ENCODE peak calls at places on chromosomes 4 and X, in five cellular contexts. V, J, P, Z and H are unnamed samples. For H3K27me3, the result is how much of the 10 kb centered on the place peaks cover.

GRCh38 chrX:989959-990510 is 222.4 kb downstream of the CRLF2 start:
- DNase-seq in V (peak), J (peak), P (peak), Z (peak), H (peak)

GRCh38 chr4:116118216-116118615 is 967.2 kb downstream of the TRAM1L1 start:
- DNase-seq in V (no peak), J (no peak), P (no peak), Z (no peak), H (no peak)

GRCh38 chr4:74311696-74312313 is 3.5 kb downstream of the EPGN start:
- DNase-seq in V (no peak), J (no peak), P (no peak), Z (no peak), H (no peak)

GRCh38 chr4:169506903-169507302 is 105.5 kb downstream of the NEK1 start:
- DNase-seq in V (no peak), J (no peak), P (no peak), Z (no peak), H (no peak)

GRCh38 chr4:83961575-83961974 is 425.7 kb downstream of the GPAT3 start:
- DNase-seq in V (no peak), J (no peak), P (no peak), Z (no peak), H (no peak)

GRCh38 chrX:49247916-49248811 is 12.9 kb downstream of the CCDC22 start:
- DNase-seq in V (no peak), J (no peak), P (no peak), Z (no peak), H (no peak)

GRCh38 chr4:184423003-184423686 is 51.2 kb downstream of the IRF2 start:
- DNase-seq in V (no peak), J (no peak), P (no peak), Z (no peak), H (no peak)

GRCh38 chr4:98996056-98996941 is 778 bp downstream of the METAP1 start:
- DNase-seq in V (no peak), J (peak), P (no peak), Z (no peak), H (no peak)

GRCh38 chr4:140943486-140943885 is 187.3 kb upstream of the TBC1D9 start:
- DNase-seq in V (no peak), J (no peak), P (no peak), Z (peak), H (no peak)

GRCh38 chrX:55648434-55648833 is 25.2 kb downstream of the FOXR2 start:
- DNase-seq in V (no peak), J (no peak), P (no peak), Z (no peak), H (no peak)

GRCh38 chr4:72744103-72744725 is 175.2 kb upstream of the ADAMTS3 start:
- DNase-seq in V (peak), J (no peak), P (no peak), Z (no peak), H (no peak)

GRCh38 chrX:18390941-18391538 is 34.4 kb upstream of the CDKL5 start:
- DNase-seq in V (peak), J (peak), P (peak), Z (no peak), H (peak)

GRCh38 chrX:115892787-115893671 is 277.5 kb upstream of the AGTR2 start:
- DNase-seq in V (peak), J (peak), P (no peak), Z (no peak), H (no peak)

DNA sequence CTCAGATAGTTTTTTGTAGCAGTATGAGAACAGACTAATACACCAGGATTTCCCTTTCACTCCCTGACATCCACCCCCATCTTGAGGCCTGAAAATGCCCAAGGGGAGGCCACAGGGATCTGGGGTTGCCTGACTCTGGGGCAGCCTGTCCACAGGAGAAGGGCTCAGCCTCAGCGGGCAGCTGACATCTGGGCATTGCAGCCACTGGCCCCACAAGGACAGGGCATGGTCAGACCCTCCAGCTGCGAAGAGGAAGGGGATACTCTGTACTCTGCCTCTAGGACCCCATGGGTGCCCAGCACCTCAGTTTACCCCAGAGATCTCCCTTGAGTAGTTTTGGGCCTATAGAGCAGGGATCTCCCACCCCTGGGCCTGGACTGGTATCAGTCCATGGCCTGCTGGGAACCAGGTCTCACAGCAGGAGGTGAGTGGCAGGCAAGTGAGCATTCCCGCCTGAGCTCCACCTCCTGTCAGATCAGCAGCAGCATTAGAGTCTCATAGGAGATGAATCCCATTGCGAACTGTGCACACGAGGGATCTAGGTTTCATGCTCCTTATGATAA is 138.9 kb downstream of the HMX1 start:
- DNase-seq in V (no peak), J (no peak), P (no peak), Z (no peak), H (no peak)
- H3K27me3 ChIP-seq in V (under half), J (under half), P (under half), Z (under half), H (under half)

DNA sequence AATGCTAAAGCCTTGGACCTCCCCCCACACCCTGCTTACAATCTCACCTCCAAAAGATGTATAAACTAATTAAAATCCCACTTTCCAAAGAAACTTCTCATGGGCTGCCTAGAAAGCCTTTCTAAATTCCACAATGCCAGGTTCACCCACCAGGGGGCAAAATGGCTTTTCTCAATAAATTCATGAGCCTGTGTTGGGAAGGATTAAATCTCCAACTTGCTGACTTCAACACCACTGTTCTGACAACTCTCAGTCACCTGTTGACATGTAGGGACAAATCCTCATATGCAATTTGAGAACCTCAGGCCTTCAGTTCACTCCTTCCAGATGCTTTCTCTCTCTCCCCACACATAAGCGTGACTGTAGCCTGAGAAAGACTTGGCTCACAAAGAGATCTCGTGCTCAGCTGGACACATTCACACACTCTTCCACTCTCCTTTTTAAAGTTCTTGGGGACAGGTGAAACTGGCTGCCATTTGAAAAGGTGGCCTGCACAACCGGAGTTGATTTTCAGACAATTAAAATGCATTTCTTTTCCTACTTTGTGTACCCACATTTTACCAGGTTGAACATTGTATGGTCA is 88.6 kb upstream of the PRPS2 start:
- DNase-seq in V (no peak), J (no peak), P (no peak), Z (no peak), H (no peak)
- H3K27me3 ChIP-seq in V (under half), J (under half), P (under half), Z (under half), H (under half)

GRCh38 chrX:110794601-110795000 is 1.0 kb downstream of the CHRDL1 start:
- DNase-seq in V (no peak), J (no peak), P (no peak), Z (no peak), H (no peak)

GRCh38 chrX:110786486-110786885 is 9.1 kb downstream of the CHRDL1 start:
- DNase-seq in V (no peak), J (no peak), P (no peak), Z (peak), H (no peak)

GRCh38 chrX:110795645-110796510 is at the start of gene CHRDL1:
- DNase-seq in V (no peak), J (peak), P (no peak), Z (no peak), H (peak)

DNA sequence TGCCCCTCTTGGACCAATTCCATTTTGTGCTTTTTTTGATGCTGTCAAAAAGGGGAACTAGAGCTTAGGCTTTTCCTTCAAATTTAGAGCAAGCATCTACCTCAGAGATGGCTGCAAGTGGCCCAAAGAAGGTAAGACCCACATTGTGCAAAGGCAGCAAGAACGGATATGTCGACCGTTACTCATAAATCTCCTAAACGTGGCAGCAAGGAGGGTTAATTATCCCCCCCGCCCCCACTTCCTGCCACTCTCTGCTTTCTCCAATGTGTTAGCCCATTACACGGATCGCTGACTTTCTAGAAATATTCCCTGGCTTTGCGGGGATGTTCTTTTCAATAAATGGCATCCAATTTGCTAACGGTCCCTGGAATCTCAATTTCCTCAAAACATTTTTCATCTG is 4.4 kb downstream of the CHRDL1 start:
- DNase-seq in V (no peak), J (no peak), P (no peak), Z (no peak), H (no peak)
- H3K27me3 ChIP-seq in V (under half), J (under half), P (under half), Z (under half), H (under half)

GRCh38 chr4:78372282-78372988 is 179.1 kb upstream of the ANXA3 start:
- DNase-seq in V (no peak), J (no peak), P (no peak), Z (no peak), H (no peak)

GRCh38 chr4:78370625-78371372 is 180.8 kb upstream of the ANXA3 start:
- DNase-seq in V (no peak), J (no peak), P (no peak), Z (no peak), H (no peak)

DNA sequence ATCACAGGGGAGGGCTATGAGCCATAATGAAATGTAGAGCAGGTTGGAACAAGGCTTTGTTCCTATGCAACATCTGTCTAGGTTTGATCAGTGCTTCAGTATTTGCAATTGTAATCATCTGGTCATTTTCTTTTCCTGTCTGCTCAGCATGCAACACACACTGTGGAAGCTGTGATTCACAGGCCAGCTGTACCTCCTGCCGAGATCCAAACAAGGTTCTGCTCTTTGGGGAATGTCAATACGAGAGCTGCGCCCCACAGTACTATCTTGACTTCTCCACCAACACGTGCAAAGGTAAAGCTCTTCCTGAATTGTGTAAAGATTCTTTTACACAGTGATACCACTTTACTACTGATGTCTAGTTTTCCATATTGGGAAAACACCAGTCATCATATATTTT is 181.9 kb upstream of the ANXA3 start:
- DNase-seq in V (no peak), J (no peak), P (no peak), Z (no peak), H (no peak)
- H3K27me3 ChIP-seq in V (under half), J (under half), P (under half), Z (under half), H (under half)

GRCh38 chrX:74318672-74319071 is 14.7 kb downstream of the ZCCHC13 start:
- DNase-seq in V (no peak), J (no peak), P (no peak), Z (no peak), H (no peak)

GRCh38 chrX:74325130-74326059 is 21.4 kb downstream of the ZCCHC13 start:
- DNase-seq in V (no peak), J (no peak), P (no peak), Z (no peak), H (no peak)

DNA sequence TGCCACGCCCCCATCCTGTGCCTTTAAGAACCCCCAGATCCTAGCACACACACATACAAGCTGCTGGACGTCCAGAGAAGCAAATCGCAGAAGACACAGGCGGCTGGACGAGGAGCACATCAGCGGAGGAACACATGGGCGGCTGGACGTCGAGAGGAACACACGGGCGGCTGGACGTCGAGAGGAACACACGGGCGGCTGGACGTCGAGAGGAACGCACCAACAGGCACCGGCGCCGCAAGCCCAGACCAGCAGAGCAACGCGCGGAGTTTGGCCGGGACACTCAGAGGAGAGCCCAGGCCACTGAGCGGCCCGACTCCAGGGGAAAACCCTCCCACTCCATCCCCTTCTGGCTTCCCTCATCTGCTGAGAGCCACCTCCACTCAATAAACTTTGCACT is 17.2 kb downstream of the ZCCHC13 start:
- DNase-seq in V (no peak), J (no peak), P (no peak), Z (no peak), H (no peak)
- H3K27me3 ChIP-seq in V (under half), J (under half), P (under half), Z (under half), H (under half)

GRCh38 chrX:110181459-110182137 is 136.3 kb downstream of the AMMECR1 start:
- DNase-seq in V (no peak), J (no peak), P (no peak), Z (no peak), H (no peak)

GRCh38 chrX:110182362-110182761 is 135.5 kb downstream of the AMMECR1 start:
- DNase-seq in V (no peak), J (no peak), P (no peak), Z (no peak), H (no peak)

GRCh38 chrX:110180176-110180927 is 137.5 kb downstream of the AMMECR1 start:
- DNase-seq in V (no peak), J (peak), P (no peak), Z (no peak), H (peak)

GRCh38 chrX:110182865-110183264 is 135.0 kb downstream of the AMMECR1 start:
- DNase-seq in V (no peak), J (no peak), P (no peak), Z (no peak), H (no peak)

DNA sequence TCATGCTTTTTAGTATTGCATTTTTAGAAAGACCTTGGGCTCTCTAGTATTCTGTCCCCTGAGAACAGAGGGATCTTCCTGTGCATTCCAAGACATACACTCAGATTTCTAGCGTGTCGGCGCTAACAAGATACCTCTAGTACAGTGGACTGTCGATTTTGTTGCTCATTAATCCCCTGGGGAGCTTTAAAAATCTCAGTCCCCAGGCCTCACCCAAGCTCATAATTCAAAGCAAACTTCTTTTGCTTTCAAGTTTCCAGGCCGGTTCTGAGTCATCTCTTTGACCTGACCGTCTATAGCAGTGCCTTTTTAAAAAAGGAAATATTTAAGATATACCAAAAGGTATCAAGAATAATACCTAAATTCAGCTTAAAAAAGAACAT is 137.0 kb downstream of the AMMECR1 start:
- DNase-seq in V (no peak), J (no peak), P (no peak), Z (no peak), H (no peak)
- H3K27me3 ChIP-seq in V (under half), J (under half), P (under half), Z (under half), H (under half)

DNA sequence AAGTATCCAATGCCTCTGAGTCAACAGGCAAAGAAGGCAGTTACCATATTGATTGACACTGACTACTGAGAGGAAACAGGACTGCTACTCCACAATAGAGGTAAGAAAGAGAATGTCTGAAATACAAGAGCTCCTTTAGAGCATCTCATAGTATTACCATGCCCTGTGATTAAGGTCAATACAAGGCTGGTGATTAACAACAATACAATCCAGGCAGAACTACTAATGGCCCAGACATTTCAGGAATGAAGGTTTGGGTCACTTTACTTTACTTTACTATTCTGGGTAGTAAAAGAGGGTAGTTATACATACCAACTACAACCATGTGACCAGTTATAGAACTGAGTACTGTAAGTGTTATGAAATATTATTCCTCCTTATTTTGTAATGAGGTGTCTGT is 44.5 kb downstream of the BRWD3 start:
- DNase-seq in V (no peak), J (no peak), P (no peak), Z (peak), H (no peak)
- H3K27me3 ChIP-seq in V (under half), J (under half), P (under half), Z (under half), H (under half)